ENCODE peak calls at places on chromosomes 6 and 20, in four cellular contexts. R is K562, V is HepG2, K is GM12878. Z is an unnamed sample.

GRCh38 chr20:54028276-54029011 is 42.0 kb downstream of the BCAS1 start:
- DNase-seq in V (no peak), K (no peak), R (no peak), Z (no peak)

GRCh38 chr20:12715371-12715770 is 293.4 kb upstream of the SPTLC3 start:
- DNase-seq in V (no peak), R (no peak), K (no peak), Z (no peak)

GRCh38 chr6:129498950-129499870 is 210.8 kb downstream of the ARHGAP18 start:
- DNase-seq in K (no peak), R (peak), V (peak), Z (peak)

GRCh38 chr6:40977085-40977484 is 61.9 kb downstream of the UNC5CL start:
- DNase-seq in K (no peak), V (no peak), R (no peak), Z (no peak)

GRCh38 chr6:139257821-139258398 is 33.9 kb downstream of the TXLNB start:
- DNase-seq in R (no peak), K (no peak), V (no peak), Z (peak)

GRCh38 chr6:21441386-21441785 is 152.2 kb upstream of the SOX4 start:
- DNase-seq in K (no peak), V (no peak), R (no peak), Z (no peak)

GRCh38 chr6:15620616-15621015 is 42.2 kb downstream of the DTNBP1 start:
- DNase-seq in V (no peak), R (no peak), K (no peak), Z (no peak)

GRCh38 chr20:22974354-22974753 is 60.8 kb upstream of the SSTR4 start:
- DNase-seq in K (no peak), R (peak), V (peak), Z (peak)

GRCh38 chr6:85458184-85458583 is 8.3 kb downstream of the NT5E start:
- DNase-seq in K (no peak), V (no peak), R (no peak), Z (no peak)

GRCh38 chr20:42482808-42483207 is 706.9 kb downstream of the PTPRT start:
- DNase-seq in V (no peak), K (no peak), R (no peak), Z (no peak)

GRCh38 chr6:40293109-40293823 is 293.9 kb downstream of the LRFN2 start:
- DNase-seq in R (no peak), K (no peak), V (no peak), Z (no peak)

GRCh38 chr20:63895886-63896135 is 885 bp downstream of the DNAJC5 start:
- DNase-seq in R (no peak), V (no peak), K (no peak), Z (no peak)

GRCh38 chr6:52136934-52137467 is 49.2 kb upstream of the IL17A start:
- DNase-seq in K (no peak), R (no peak), V (no peak), Z (no peak)

GRCh38 chr6:156719720-156720563 is 57.2 kb upstream of the ARID1B start:
- DNase-seq in V (peak), R (peak), K (peak), Z (no peak)

GRCh38 chr20:19815553-19815991 is 57.5 kb downstream of the RIN2 start:
- DNase-seq in K (no peak), R (no peak), V (peak), Z (no peak)

GRCh38 chr20:8344106-8344505 is 212.0 kb downstream of the PLCB1 start:
- DNase-seq in K (no peak), R (no peak), V (no peak), Z (no peak)

DNA sequence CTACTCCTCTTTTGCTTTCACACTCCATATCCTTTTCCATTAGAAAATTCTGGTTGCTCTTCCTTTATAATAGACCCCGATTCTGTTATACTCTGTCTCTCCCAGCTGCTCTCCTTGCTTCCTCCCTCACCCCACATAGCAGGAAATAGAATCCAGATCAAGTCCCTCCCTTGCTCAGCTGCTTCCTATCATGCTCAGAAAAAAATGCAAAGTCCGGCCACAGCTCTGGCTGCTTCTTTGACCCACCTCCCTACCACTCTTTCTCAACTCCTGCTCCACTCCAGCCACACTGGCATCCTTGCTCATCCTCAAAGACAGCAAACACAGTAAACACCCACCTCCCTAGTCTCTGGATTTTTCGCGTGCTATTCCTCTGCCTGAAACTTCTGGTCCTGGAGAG is 9.0 kb upstream of the SLC22A16 start:
- DNase-seq in K (no peak), V (no peak), R (no peak), Z (no peak)
- TF ChIP-seq TARDBP in K (no peak), V (no peak), R (no peak), Z (no peak)

DNA sequence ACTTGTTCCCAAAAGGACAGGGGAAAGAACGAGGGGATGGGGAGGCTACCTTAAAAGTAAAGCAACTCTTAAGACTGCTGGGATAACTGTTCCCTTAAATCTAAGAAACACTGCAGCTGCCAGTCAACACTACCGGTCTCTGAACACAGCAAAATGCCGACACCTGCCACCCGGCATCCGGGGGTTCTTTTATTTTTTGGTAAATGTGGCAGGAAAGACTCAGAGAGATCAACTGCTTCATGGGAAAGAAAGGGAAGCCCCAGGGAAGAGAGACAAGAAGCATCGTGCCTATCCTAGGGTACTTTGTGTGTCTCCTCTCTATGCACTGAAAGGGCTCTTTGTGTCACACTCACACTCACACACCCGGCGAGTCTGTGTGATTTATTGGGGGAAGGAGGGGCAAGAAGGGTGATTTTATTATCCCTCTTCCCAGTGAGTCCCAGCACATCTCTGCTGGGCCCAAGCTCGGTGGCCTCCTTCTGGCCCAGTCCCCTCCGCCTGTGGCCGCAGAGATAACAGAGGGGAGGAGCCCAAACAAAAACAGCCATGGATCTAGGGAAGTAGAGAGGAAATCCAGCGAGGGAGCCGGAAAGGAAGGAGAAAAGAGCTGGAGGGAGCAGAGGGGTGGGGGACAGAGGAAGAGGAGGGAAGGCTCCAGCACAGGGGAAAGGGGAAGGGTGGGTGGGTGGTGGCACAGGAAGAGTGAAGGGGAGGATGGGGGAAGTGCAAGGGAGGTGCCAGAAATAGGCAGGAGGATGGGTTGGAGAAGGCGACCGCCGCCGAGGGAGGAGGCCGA is 1.3 kb downstream of the FYN start:
- DNase-seq in V (peak), K (no peak), R (peak), Z (peak)
- TF ChIP-seq FOXM1 in V (no peak), K (no peak), R (no peak), Z (no peak)

DNA sequence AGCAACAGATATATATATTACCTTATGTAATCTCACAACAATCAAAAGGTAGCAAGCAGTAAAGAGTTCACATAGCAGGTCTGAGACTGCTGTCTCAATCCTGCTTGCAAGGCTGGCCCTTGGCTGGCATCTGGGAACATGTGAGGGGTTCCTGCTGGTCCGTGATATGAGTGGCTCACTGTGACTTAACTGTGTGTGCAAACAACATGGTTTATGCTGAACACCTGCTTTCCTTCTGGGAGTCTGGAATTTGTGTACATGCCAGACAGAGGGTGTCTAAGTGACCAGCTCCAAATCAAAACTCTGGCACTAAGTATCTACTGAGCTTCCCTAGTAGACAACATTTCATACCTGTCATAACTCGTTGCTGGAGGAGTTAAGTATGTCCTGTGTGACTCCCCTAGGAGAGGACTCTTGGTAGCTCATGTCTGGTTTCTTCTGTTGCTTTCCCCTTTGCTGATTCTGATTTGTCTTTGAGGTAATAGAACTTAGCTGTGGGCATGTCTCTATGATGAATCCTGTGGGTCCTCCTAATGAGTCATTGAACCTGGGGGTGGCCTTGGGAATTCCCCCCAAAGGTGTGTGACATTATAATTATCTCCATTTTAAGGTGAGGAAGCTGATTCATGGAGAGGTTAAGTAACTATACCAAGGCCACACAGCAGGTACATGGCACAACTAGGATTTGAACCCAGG is 131.6 kb upstream of the NEDD9 start:
- DNase-seq in K (no peak), R (no peak), V (no peak), Z (no peak)
- TF ChIP-seq SP1 in K (no peak), R (no peak), V (no peak), Z (no peak)

GRCh38 chr6:53795254-53795701 is 473 bp downstream of the LRRC1 start:
- DNase-seq in R (no peak), V (no peak), K (no peak), Z (no peak)

GRCh38 chr6:53794720-53795253 is at the start of gene LRRC1:
- DNase-seq in K (peak), V (peak), R (peak), Z (peak)

GRCh38 chr6:53793318-53793975 is 1.4 kb upstream of the LRRC1 start:
- DNase-seq in V (peak), R (no peak), K (no peak), Z (peak)

GRCh38 chr6:53792973-53793317 is 1.9 kb upstream of the LRRC1 start:
- DNase-seq in V (no peak), R (no peak), K (no peak), Z (no peak)

GRCh38 chr6:53794073-53794719 is 609 bp upstream of the LRRC1 start:
- DNase-seq in R (no peak), V (peak), K (peak), Z (peak)
- TF ChIP-seq TARDBP in R (no peak), V (no peak), K (no peak), Z (no peak)

GRCh38 chr20:16551601-16552419 is 21.4 kb downstream of the KIF16B start:
- DNase-seq in V (no peak), R (no peak), K (no peak), Z (no peak)
- TF ChIP-seq FOXM1 in V (no peak), R (no peak), K (no peak), Z (no peak)

GRCh38 chr6:106381223-106381622 is 20.7 kb downstream of the CRYBG1 start:
- DNase-seq in K (no peak), V (no peak), R (no peak), Z (no peak)

GRCh38 chr6:106380407-106380806 is 19.9 kb downstream of the CRYBG1 start:
- DNase-seq in V (no peak), K (no peak), R (no peak), Z (no peak)

GRCh38 chr6:106373502-106374239 is 13.2 kb downstream of the CRYBG1 start:
- DNase-seq in K (no peak), R (no peak), V (no peak), Z (no peak)

GRCh38 chr6:106379951-106380350 is 19.4 kb downstream of the CRYBG1 start:
- DNase-seq in K (no peak), R (no peak), V (no peak), Z (no peak)

GRCh38 chr6:106377061-106377540 is 16.6 kb downstream of the CRYBG1 start:
- DNase-seq in V (no peak), R (no peak), K (no peak), Z (no peak)
- TF ChIP-seq SP1 in V (no peak), R (no peak), K (no peak), Z (no peak)

GRCh38 chr20:37968726-37969401 is 64.4 kb downstream of the TTI1 start:
- DNase-seq in V (no peak), R (no peak), K (no peak), Z (no peak)
- TF ChIP-seq TARDBP in V (no peak), R (no peak), K (no peak), Z (no peak)

Z was measured in HEK293T.